ENCODE peak calls at places on chromosomes 7 and 10, in eight cellular contexts. K, D, W, E, Q, S, R and I are unnamed samples.

GRCh38 chr10:97905276-97905675 is 55.6 kb downstream of the GOLGA7B start:
- DNase-seq in Q (no peak), W (no peak), D (no peak), E (no peak), R (no peak), S (no peak), K (no peak), I (no peak)

GRCh38 chr10:88108115-88108610 is 244.7 kb downstream of the PTEN start:
- DNase-seq in E (no peak), Q (peak), S (no peak), W (no peak), R (peak), D (no peak), K (peak), I (no peak)

GRCh38 chr10:32413513-32413912 is 32.4 kb upstream of the CCDC7 start:
- DNase-seq in W (peak), K (no peak), R (peak), S (peak), Q (no peak), E (no peak), D (no peak), I (no peak)

GRCh38 chr10:34184901-34185386 is 630.2 kb downstream of the PARD3 start:
- DNase-seq in E (no peak), Q (no peak), K (no peak), S (no peak), W (no peak), R (no peak), D (no peak), I (no peak)

GRCh38 chr7:142172932-142173331 is 61.4 kb downstream of the MGAM2 start:
- DNase-seq in D (no peak), W (no peak), R (no peak), Q (no peak), K (no peak), S (no peak), E (no peak), I (no peak)

GRCh38 chr10:103856497-103857175 is 1.3 kb upstream of the SH3PXD2A start:
- DNase-seq in E (no peak), W (no peak), Q (no peak), K (no peak), D (no peak), R (no peak), S (no peak), I (no peak)

GRCh38 chr10:11798862-11799735 is 24.1 kb upstream of the PROSER2 start:
- DNase-seq in W (no peak), R (no peak), E (no peak), D (no peak), Q (no peak), S (no peak), K (no peak), I (no peak)

GRCh38 chr7:26005683-26006410 is 146.2 kb upstream of the NFE2L3 start:
- DNase-seq in K (no peak), Q (no peak), W (peak), S (no peak), E (no peak), R (no peak), D (no peak), I (no peak)

GRCh38 chr10:101189461-101190401 is 39.5 kb downstream of the LBX1 start:
- DNase-seq in E (no peak), K (no peak), W (no peak), R (no peak), Q (no peak), D (no peak), S (no peak), I (no peak)

GRCh38 chr10:122638106-122638505 is 61.5 kb downstream of the C10orf120 start:
- DNase-seq in S (no peak), D (no peak), W (no peak), R (no peak), E (no peak), Q (no peak), K (no peak), I (no peak)

GRCh38 chr7:139682136-139683013 is 95.4 kb downstream of the HIPK2 start:
- DNase-seq in K (no peak), Q (no peak), D (no peak), E (no peak), W (no peak), S (no peak), R (peak), I (no peak)

GRCh38 chr10:25561761-25562160 is 372.3 kb upstream of the MYO3A start:
- DNase-seq in E (peak), K (no peak), W (no peak), S (no peak), D (no peak), Q (no peak), R (no peak), I (no peak)

GRCh38 chr10:71638087-71638576 is 81.4 kb downstream of the C10orf105 start:
- DNase-seq in D (peak), K (no peak), R (no peak), S (no peak), E (no peak), W (peak), Q (no peak), I (peak)

GRCh38 chr10:33277135-33277536 is 57.3 kb downstream of the NRP1 start:
- DNase-seq in E (no peak), D (no peak), W (no peak), S (no peak), R (no peak), Q (no peak), K (peak), I (no peak)

GRCh38 chr7:140364819-140365218 is 33.5 kb downstream of the SLC37A3 start:
- DNase-seq in W (no peak), R (no peak), K (no peak), D (no peak), E (no peak), S (no peak), Q (no peak), I (no peak)

GRCh38 chr7:26574476-26574875 is 282.8 kb downstream of the SNX10 start:
- DNase-seq in D (no peak), Q (peak), E (no peak), K (no peak), S (no peak), W (no peak), R (no peak), I (no peak)

GRCh38 chr10:61903991-61904350 is 2.5 kb downstream of the ARID5B start:
- DNase-seq in E (no peak), R (no peak), D (no peak), K (no peak), S (no peak), W (no peak), Q (no peak), I (no peak)

GRCh38 chr10:132447446-132448247 is 50.6 kb downstream of the PWWP2B start:
- DNase-seq in S (peak), E (peak), K (no peak), D (peak), R (no peak), Q (no peak), W (peak), I (no peak)

GRCh38 chr7:111853231-111853990 is 291.1 kb upstream of the IMMP2L start:
- DNase-seq in E (no peak), D (no peak), S (no peak), W (no peak), Q (peak), R (peak), K (no peak), I (no peak)

GRCh38 chr10:70331486-70332268 is 47.9 kb upstream of the NPFFR1 start:
- DNase-seq in D (no peak), S (peak), Q (no peak), W (peak), K (peak), E (no peak), R (peak), I (peak)

GRCh38 chr10:126090911-126091728 is 194.8 kb downstream of the FANK1 start:
- DNase-seq in W (no peak), K (no peak), D (no peak), E (no peak), Q (no peak), R (no peak), S (peak), I (no peak)

GRCh38 chr7:18700147-18700546 is 204.6 kb downstream of the HDAC9 start:
- DNase-seq in D (no peak), Q (no peak), K (no peak), E (peak), R (peak), S (no peak), W (no peak), I (no peak)

GRCh38 chr7:97733276-97734206 is 1.7 kb downstream of the TAC1 start:
- DNase-seq in W (peak), Q (no peak), S (no peak), R (no peak), K (no peak), D (no peak), E (peak), I (no peak)

GRCh38 chr10:48700493-48700892 is 15.8 kb downstream of the WDFY4 start:
- DNase-seq in Q (no peak), D (no peak), R (no peak), W (no peak), S (no peak), K (no peak), E (no peak), I (no peak)

GRCh38 chr7:137715546-137715945 is 131.2 kb downstream of the DGKI start:
- DNase-seq in E (no peak), Q (no peak), K (no peak), W (no peak), R (no peak), S (no peak), D (no peak), I (no peak)

GRCh38 chr10:87782721-87783120 is 35.3 kb downstream of the ATAD1 start:
- DNase-seq in S (no peak), W (no peak), Q (no peak), R (no peak), D (no peak), K (no peak), E (no peak), I (no peak)

GRCh38 chr10:94938383-94938782 is at the start of gene CYP2C9:
- DNase-seq in D (no peak), K (no peak), W (no peak), S (no peak), R (no peak), Q (no peak), E (no peak), I (no peak)

GRCh38 chr10:51063659-51064535 is 10.4 kb upstream of the PRKG1 start:
- DNase-seq in R (peak), E (no peak), W (peak), Q (no peak), D (no peak), K (no peak), S (no peak), I (no peak)

GRCh38 chr7:113289140-113289740 is 170.9 kb upstream of the SMIM30 start:
- DNase-seq in K (no peak), W (peak), S (peak), E (no peak), Q (no peak), R (peak), D (no peak), I (peak)

GRCh38 chr10:32985781-32986350 is 27.8 kb upstream of the ITGB1 start:
- DNase-seq in Q (no peak), E (no peak), K (no peak), R (peak), W (no peak), D (no peak), S (no peak), I (no peak)

GRCh38 chr10:32171213-32171612 is 115.0 kb upstream of the KIF5B start:
- DNase-seq in S (no peak), E (no peak), W (peak), D (no peak), R (no peak), Q (no peak), K (no peak), I (no peak)

GRCh38 chr10:18222870-18223269 is 82.6 kb downstream of the CACNB2 start:
- DNase-seq in R (no peak), Q (no peak), E (no peak), S (no peak), W (no peak), K (no peak), D (no peak), I (no peak)

GRCh38 chr7:4129481-4130122 is 552.5 kb upstream of the FOXK1 start:
- DNase-seq in R (no peak), S (no peak), D (no peak), E (no peak), K (no peak), W (no peak), Q (no peak), I (no peak)

GRCh38 chr10:119335671-119336353 is 128.4 kb downstream of the GRK5 start:
- DNase-seq in D (no peak), W (no peak), R (no peak), K (no peak), E (no peak), Q (no peak), S (no peak), I (no peak)

GRCh38 chr7:150938566-150938965 is 39.6 kb downstream of the KCNH2 start:
- DNase-seq in R (no peak), S (no peak), W (no peak), K (no peak), D (no peak), E (no peak), Q (no peak), I (no peak)

GRCh38 chr10:133105686-133106390 is 18.1 kb downstream of the ADGRA1 start:
- DNase-seq in E (no peak), W (no peak), K (no peak), D (no peak), S (no peak), Q (no peak), R (no peak), I (no peak)

GRCh38 chr7:2314209-2314955 is at the start of gene SNX8:
- DNase-seq in R (peak), E (peak), D (peak), W (peak), Q (peak), S (peak), K (peak), I (peak)

DNA sequence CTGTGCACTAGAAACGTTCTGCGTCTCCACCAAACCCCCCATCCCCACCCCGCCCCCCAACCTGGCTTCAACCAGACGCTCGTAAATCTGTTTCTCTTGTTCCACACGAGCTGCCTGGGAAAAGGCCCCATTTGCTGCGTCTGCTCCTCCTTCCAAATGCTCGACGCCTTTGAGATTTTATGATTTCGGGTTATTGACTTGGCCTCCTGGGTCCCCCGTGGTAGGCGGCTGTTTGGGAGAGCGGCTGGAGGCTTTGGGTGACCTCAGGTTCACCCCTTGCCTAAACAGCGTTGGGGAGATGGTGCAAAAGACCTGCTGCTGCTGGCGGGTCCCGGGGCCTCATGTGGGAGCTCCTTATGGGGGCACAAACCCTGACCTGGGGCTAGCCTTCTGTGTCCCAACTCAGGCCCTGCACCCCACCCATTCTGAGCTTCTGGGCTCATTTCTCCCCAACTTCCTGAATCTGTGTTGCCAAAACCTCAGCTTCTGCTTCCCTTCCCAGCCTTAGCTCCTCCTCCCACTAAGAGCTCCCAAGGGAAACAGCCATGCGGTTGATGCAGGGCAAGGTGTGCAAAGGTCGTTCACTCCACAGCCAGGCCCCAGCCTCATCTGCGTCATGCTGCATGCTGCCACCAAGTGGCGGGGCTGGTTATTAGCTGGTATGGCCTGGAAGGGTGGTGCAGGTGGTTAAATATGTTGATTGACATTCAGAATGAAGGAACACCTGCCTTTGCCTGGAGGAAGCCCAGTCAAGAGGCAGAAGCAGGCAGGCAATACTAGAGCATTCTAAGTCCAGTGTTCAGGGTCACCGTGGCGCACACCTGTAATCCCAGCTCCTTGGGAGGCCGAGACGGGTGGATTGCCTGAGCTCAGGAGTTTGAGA is 49.1 kb upstream of the ELN start:
- DNase-seq in R (peak), E (peak), W (peak), Q (peak), K (peak), D (peak), S (no peak), I (peak)
- TF ChIP-seq CTCF in R (peak), E (no peak), W (peak), Q (no peak), K (peak), D (peak), S (peak), I (peak)

DNA sequence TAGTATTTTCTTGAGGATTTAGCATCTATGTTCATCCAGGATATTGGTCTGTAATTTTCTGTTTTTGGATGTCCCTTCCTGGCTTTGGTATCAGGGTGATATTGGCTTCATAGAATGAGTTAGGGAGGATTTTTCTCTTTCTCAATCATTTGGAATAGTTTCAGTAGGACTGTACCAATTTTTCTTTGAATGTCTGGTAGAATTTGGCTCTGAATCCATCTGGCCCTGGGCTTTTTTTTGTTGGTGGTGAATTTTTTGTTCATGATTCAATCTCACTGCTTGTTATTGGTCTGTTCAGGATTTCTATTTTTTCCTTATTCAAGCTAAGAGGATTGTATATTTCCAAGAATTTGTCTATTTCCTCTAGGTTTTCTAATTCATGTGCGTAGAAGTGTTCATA is 192.7 kb downstream of the KIF20B start:
- DNase-seq in S (no peak), W (no peak), E (no peak), K (no peak), D (no peak), Q (no peak), R (no peak), I (no peak)
- TF ChIP-seq CTCF in S (no peak), W (no peak), E (no peak), K (no peak), D (no peak), Q (no peak), R (no peak), I (no peak)

DNA sequence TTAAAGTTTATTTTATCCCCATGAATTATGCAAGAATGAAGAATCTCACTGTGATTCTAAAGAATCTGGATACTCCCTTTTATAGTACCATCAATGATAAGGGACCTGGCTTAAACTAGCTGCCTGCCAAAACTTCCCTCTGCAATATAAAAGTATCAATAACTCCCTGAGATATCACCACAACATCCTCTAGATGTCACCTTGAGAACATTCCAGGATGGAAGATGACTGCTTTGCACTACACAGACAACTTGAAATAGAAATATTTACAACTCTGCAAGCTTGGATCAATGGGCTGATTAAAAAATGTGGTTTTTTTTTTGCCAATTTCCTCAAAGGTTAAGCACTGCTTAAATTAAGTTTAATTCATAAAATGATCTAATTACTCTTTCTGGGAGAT is 142.0 kb downstream of the SLC25A13 start:
- DNase-seq in S (no peak), E (no peak), Q (no peak), R (no peak), D (no peak), K (no peak), W (no peak), I (no peak)
- TF ChIP-seq CTCF in S (peak), E (no peak), Q (no peak), R (no peak), D (no peak), K (no peak), W (no peak), I (no peak)

DNA sequence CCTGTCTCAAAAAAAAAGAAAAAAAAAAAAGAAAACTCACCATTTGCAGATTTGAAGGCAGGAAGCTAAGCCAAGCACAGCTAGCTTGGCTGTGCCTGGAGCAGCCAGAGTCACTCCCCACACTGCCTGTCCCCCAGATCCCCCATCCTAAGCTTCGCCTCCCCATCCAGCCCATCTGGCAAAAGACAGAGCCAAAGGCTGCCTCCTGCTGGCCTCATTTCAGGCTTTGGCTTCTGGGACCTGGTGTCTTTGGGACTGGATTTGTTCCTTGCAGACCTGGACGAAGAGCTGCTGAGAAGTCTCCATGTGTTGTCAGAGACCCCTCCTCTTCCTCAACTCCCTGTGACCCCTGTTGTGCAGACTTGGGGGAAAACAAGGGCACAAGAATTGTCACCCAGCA is 8.1 kb downstream of the ASL start:
- DNase-seq in Q (no peak), E (no peak), W (no peak), S (no peak), R (no peak), D (no peak), K (no peak), I (no peak)
- TF ChIP-seq CTCF in Q (no peak), E (no peak), W (no peak), S (peak), R (no peak), D (no peak), K (no peak), I (no peak)

DNA sequence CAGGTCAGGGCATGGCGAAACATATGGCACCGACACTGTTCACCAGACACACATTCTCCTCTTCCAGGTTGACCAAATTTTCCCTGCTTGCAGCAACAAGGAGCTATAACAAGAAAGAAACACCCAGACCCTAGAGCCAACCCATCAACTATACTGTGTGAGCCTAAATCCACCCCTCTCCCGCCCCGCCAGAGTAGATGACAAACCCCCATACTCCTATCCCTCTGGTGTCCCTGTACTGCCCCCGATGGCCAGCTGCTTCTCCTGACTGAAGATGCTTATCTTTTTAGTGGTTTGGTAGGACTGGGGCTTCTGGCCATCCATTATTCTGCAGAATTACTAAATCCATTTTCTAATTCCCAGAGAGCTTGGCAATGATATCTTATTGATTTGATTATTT is 70.1 kb upstream of the EEPD1 start:
- DNase-seq in K (no peak), D (no peak), Q (no peak), W (no peak), S (no peak), E (no peak), R (no peak), I (no peak)
- TF ChIP-seq CTCF in K (no peak), D (no peak), Q (no peak), W (no peak), S (no peak), E (no peak), R (no peak), I (no peak)

GRCh38 chr7:126803060-126803665 is 449.6 kb downstream of the GRM8 start:
- DNase-seq in S (peak), R (peak), D (no peak), E (peak), K (no peak), Q (no peak), W (peak), I (peak)
- TF ChIP-seq CTCF in S (peak), R (peak), D (peak), E (peak), K (no peak), Q (peak), W (peak), I (peak)